ENCODE peak calls at places on chromosomes 2 and 18, in nine cellular contexts. One of them, this sample, is unnamed.

GRCh38 chr2:883260-884026 is 67.2 kb upstream of the SNTG2 start:
- DNase-seq in activated naive CD4-positive, alpha-beta T cell treated with anti-CD3 and anti-CD28 coated beads, Interleukin-2, amount 50 U/mL, for 16 hours: no peak
- DNase-seq in T-helper 17 cell: no peak
- DNase-seq in C1 segment of cervical spinal cord: no peak
- DNase-seq in AG09309: no peak
- DNase-seq in midbrain: no peak
- DNase-seq in dermis microvascular lymphatic vessel endothelial cell: no peak
- DNase-seq in stimulated activated naive B cell treated with anti-CD40 and anti-IgM and Interleukin-4, amounts not matched to agents 10 μg/mL and 1 μg/mL and 100 μg/mL, for 72 hours: no peak
- DNase-seq in ELF-1: no peak
- DNase-seq in this sample: no peak

GRCh38 chr2:17245921-17246320 is 272.3 kb downstream of the RAD51AP2 start:
- DNase-seq in midbrain: no peak
- DNase-seq in T-helper 17 cell: no peak
- DNase-seq in AG09309: peak
- DNase-seq in dermis microvascular lymphatic vessel endothelial cell: no peak
- DNase-seq in activated naive CD4-positive, alpha-beta T cell treated with anti-CD3 and anti-CD28 coated beads, Interleukin-2, amount 50 U/mL, for 16 hours: no peak
- DNase-seq in stimulated activated naive B cell treated with anti-CD40 and anti-IgM and Interleukin-4, amounts not matched to agents 10 μg/mL and 1 μg/mL and 100 μg/mL, for 72 hours: no peak
- DNase-seq in C1 segment of cervical spinal cord: no peak
- DNase-seq in ELF-1: no peak
- DNase-seq in this sample: no peak

GRCh38 chr2:37348155-37348554 is 3.7 kb downstream of the QPCT start:
- DNase-seq in activated naive CD4-positive, alpha-beta T cell treated with anti-CD3 and anti-CD28 coated beads, Interleukin-2, amount 50 U/mL, for 16 hours: no peak
- DNase-seq in T-helper 17 cell: no peak
- DNase-seq in dermis microvascular lymphatic vessel endothelial cell: no peak
- DNase-seq in stimulated activated naive B cell treated with anti-CD40 and anti-IgM and Interleukin-4, amounts not matched to agents 10 μg/mL and 1 μg/mL and 100 μg/mL, for 72 hours: no peak
- DNase-seq in C1 segment of cervical spinal cord: no peak
- DNase-seq in midbrain: no peak
- DNase-seq in ELF-1: no peak
- DNase-seq in AG09309: no peak
- DNase-seq in this sample: no peak

GRCh38 chr2:59932341-59932740 is 621.1 kb downstream of the BCL11A start:
- DNase-seq in ELF-1: peak
- DNase-seq in activated naive CD4-positive, alpha-beta T cell treated with anti-CD3 and anti-CD28 coated beads, Interleukin-2, amount 50 U/mL, for 16 hours: no peak
- DNase-seq in T-helper 17 cell: no peak
- DNase-seq in midbrain: no peak
- DNase-seq in stimulated activated naive B cell treated with anti-CD40 and anti-IgM and Interleukin-4, amounts not matched to agents 10 μg/mL and 1 μg/mL and 100 μg/mL, for 72 hours: no peak
- DNase-seq in C1 segment of cervical spinal cord: no peak
- DNase-seq in AG09309: no peak
- DNase-seq in dermis microvascular lymphatic vessel endothelial cell: no peak
- DNase-seq in this sample: no peak

GRCh38 chr2:147696426-147696825 is 148.4 kb upstream of the ACVR2A start:
- DNase-seq in stimulated activated naive B cell treated with anti-CD40 and anti-IgM and Interleukin-4, amounts not matched to agents 10 μg/mL and 1 μg/mL and 100 μg/mL, for 72 hours: no peak
- DNase-seq in activated naive CD4-positive, alpha-beta T cell treated with anti-CD3 and anti-CD28 coated beads, Interleukin-2, amount 50 U/mL, for 16 hours: no peak
- DNase-seq in C1 segment of cervical spinal cord: no peak
- DNase-seq in AG09309: no peak
- DNase-seq in midbrain: no peak
- DNase-seq in ELF-1: no peak
- DNase-seq in dermis microvascular lymphatic vessel endothelial cell: no peak
- DNase-seq in T-helper 17 cell: no peak
- DNase-seq in this sample: no peak

GRCh38 chr18:76437011-76437410 is 58.0 kb downstream of the ZNF516 start:
- DNase-seq in activated naive CD4-positive, alpha-beta T cell treated with anti-CD3 and anti-CD28 coated beads, Interleukin-2, amount 50 U/mL, for 16 hours: no peak
- DNase-seq in AG09309: no peak
- DNase-seq in C1 segment of cervical spinal cord: no peak
- DNase-seq in T-helper 17 cell: no peak
- DNase-seq in midbrain: no peak
- DNase-seq in dermis microvascular lymphatic vessel endothelial cell: no peak
- DNase-seq in ELF-1: no peak
- DNase-seq in stimulated activated naive B cell treated with anti-CD40 and anti-IgM and Interleukin-4, amounts not matched to agents 10 μg/mL and 1 μg/mL and 100 μg/mL, for 72 hours: no peak
- DNase-seq in this sample: no peak

GRCh38 chr18:59665057-59666007 is 31.9 kb downstream of the CCBE1 start:
- DNase-seq in T-helper 17 cell: no peak
- DNase-seq in ELF-1: no peak
- DNase-seq in stimulated activated naive B cell treated with anti-CD40 and anti-IgM and Interleukin-4, amounts not matched to agents 10 μg/mL and 1 μg/mL and 100 μg/mL, for 72 hours: no peak
- DNase-seq in AG09309: peak
- DNase-seq in midbrain: no peak
- DNase-seq in C1 segment of cervical spinal cord: no peak
- DNase-seq in activated naive CD4-positive, alpha-beta T cell treated with anti-CD3 and anti-CD28 coated beads, Interleukin-2, amount 50 U/mL, for 16 hours: no peak
- DNase-seq in dermis microvascular lymphatic vessel endothelial cell: no peak
- DNase-seq in this sample: no peak

GRCh38 chr2:55073278-55073677 is 23.0 kb upstream of the RTN4 start:
- DNase-seq in stimulated activated naive B cell treated with anti-CD40 and anti-IgM and Interleukin-4, amounts not matched to agents 10 μg/mL and 1 μg/mL and 100 μg/mL, for 72 hours: no peak
- DNase-seq in T-helper 17 cell: no peak
- DNase-seq in dermis microvascular lymphatic vessel endothelial cell: no peak
- DNase-seq in midbrain: no peak
- DNase-seq in ELF-1: no peak
- DNase-seq in AG09309: no peak
- DNase-seq in C1 segment of cervical spinal cord: no peak
- DNase-seq in activated naive CD4-positive, alpha-beta T cell treated with anti-CD3 and anti-CD28 coated beads, Interleukin-2, amount 50 U/mL, for 16 hours: no peak
- DNase-seq in this sample: no peak

GRCh38 chr18:38047820-38048219 is 482.2 kb upstream of the CELF4 start:
- DNase-seq in midbrain: no peak
- DNase-seq in AG09309: no peak
- DNase-seq in T-helper 17 cell: no peak
- DNase-seq in stimulated activated naive B cell treated with anti-CD40 and anti-IgM and Interleukin-4, amounts not matched to agents 10 μg/mL and 1 μg/mL and 100 μg/mL, for 72 hours: no peak
- DNase-seq in ELF-1: no peak
- DNase-seq in activated naive CD4-positive, alpha-beta T cell treated with anti-CD3 and anti-CD28 coated beads, Interleukin-2, amount 50 U/mL, for 16 hours: no peak
- DNase-seq in dermis microvascular lymphatic vessel endothelial cell: no peak
- DNase-seq in C1 segment of cervical spinal cord: no peak
- DNase-seq in this sample: no peak

GRCh38 chr2:132816234-132816633 is 146.2 kb upstream of the LYPD1 start:
- DNase-seq in T-helper 17 cell: no peak
- DNase-seq in midbrain: no peak
- DNase-seq in activated naive CD4-positive, alpha-beta T cell treated with anti-CD3 and anti-CD28 coated beads, Interleukin-2, amount 50 U/mL, for 16 hours: no peak
- DNase-seq in dermis microvascular lymphatic vessel endothelial cell: no peak
- DNase-seq in stimulated activated naive B cell treated with anti-CD40 and anti-IgM and Interleukin-4, amounts not matched to agents 10 μg/mL and 1 μg/mL and 100 μg/mL, for 72 hours: no peak
- DNase-seq in ELF-1: peak
- DNase-seq in C1 segment of cervical spinal cord: no peak
- DNase-seq in AG09309: no peak
- DNase-seq in this sample: no peak

GRCh38 chr18:44320619-44321460 is 359.8 kb upstream of the SETBP1 start:
- DNase-seq in activated naive CD4-positive, alpha-beta T cell treated with anti-CD3 and anti-CD28 coated beads, Interleukin-2, amount 50 U/mL, for 16 hours: no peak
- DNase-seq in AG09309: no peak
- DNase-seq in C1 segment of cervical spinal cord: no peak
- DNase-seq in midbrain: no peak
- DNase-seq in dermis microvascular lymphatic vessel endothelial cell: no peak
- DNase-seq in T-helper 17 cell: no peak
- DNase-seq in ELF-1: peak
- DNase-seq in stimulated activated naive B cell treated with anti-CD40 and anti-IgM and Interleukin-4, amounts not matched to agents 10 μg/mL and 1 μg/mL and 100 μg/mL, for 72 hours: no peak
- DNase-seq in this sample: no peak

GRCh38 chr2:99626158-99626557 is 136.3 kb upstream of the REV1 start:
- DNase-seq in dermis microvascular lymphatic vessel endothelial cell: no peak
- DNase-seq in C1 segment of cervical spinal cord: no peak
- DNase-seq in midbrain: no peak
- DNase-seq in activated naive CD4-positive, alpha-beta T cell treated with anti-CD3 and anti-CD28 coated beads, Interleukin-2, amount 50 U/mL, for 16 hours: no peak
- DNase-seq in T-helper 17 cell: no peak
- DNase-seq in stimulated activated naive B cell treated with anti-CD40 and anti-IgM and Interleukin-4, amounts not matched to agents 10 μg/mL and 1 μg/mL and 100 μg/mL, for 72 hours: no peak
- DNase-seq in ELF-1: no peak
- DNase-seq in AG09309: no peak
- DNase-seq in this sample: no peak

GRCh38 chr2:107663632-107664031 is 163.1 kb upstream of the RGPD4 start:
- DNase-seq in midbrain: no peak
- DNase-seq in C1 segment of cervical spinal cord: no peak
- DNase-seq in T-helper 17 cell: no peak
- DNase-seq in stimulated activated naive B cell treated with anti-CD40 and anti-IgM and Interleukin-4, amounts not matched to agents 10 μg/mL and 1 μg/mL and 100 μg/mL, for 72 hours: no peak
- DNase-seq in AG09309: no peak
- DNase-seq in ELF-1: no peak
- DNase-seq in dermis microvascular lymphatic vessel endothelial cell: no peak
- DNase-seq in activated naive CD4-positive, alpha-beta T cell treated with anti-CD3 and anti-CD28 coated beads, Interleukin-2, amount 50 U/mL, for 16 hours: no peak
- DNase-seq in this sample: no peak

GRCh38 chr2:233867993-233868532 is at the start of gene MSL3B:
- DNase-seq in C1 segment of cervical spinal cord: no peak
- DNase-seq in stimulated activated naive B cell treated with anti-CD40 and anti-IgM and Interleukin-4, amounts not matched to agents 10 μg/mL and 1 μg/mL and 100 μg/mL, for 72 hours: peak
- DNase-seq in dermis microvascular lymphatic vessel endothelial cell: peak
- DNase-seq in midbrain: no peak
- DNase-seq in AG09309: no peak
- DNase-seq in ELF-1: peak
- DNase-seq in activated naive CD4-positive, alpha-beta T cell treated with anti-CD3 and anti-CD28 coated beads, Interleukin-2, amount 50 U/mL, for 16 hours: peak
- DNase-seq in T-helper 17 cell: peak
- DNase-seq in this sample: no peak

GRCh38 chr18:46466236-46467160 is 190.5 kb downstream of the LOXHD1 start:
- DNase-seq in AG09309: no peak
- DNase-seq in C1 segment of cervical spinal cord: no peak
- DNase-seq in dermis microvascular lymphatic vessel endothelial cell: no peak
- DNase-seq in T-helper 17 cell: no peak
- DNase-seq in midbrain: no peak
- DNase-seq in stimulated activated naive B cell treated with anti-CD40 and anti-IgM and Interleukin-4, amounts not matched to agents 10 μg/mL and 1 μg/mL and 100 μg/mL, for 72 hours: no peak
- DNase-seq in activated naive CD4-positive, alpha-beta T cell treated with anti-CD3 and anti-CD28 coated beads, Interleukin-2, amount 50 U/mL, for 16 hours: no peak
- DNase-seq in ELF-1: peak
- DNase-seq in this sample: no peak

GRCh38 chr18:79517322-79517721 is 121.6 kb downstream of the NFATC1 start:
- DNase-seq in AG09309: no peak
- DNase-seq in stimulated activated naive B cell treated with anti-CD40 and anti-IgM and Interleukin-4, amounts not matched to agents 10 μg/mL and 1 μg/mL and 100 μg/mL, for 72 hours: no peak
- DNase-seq in ELF-1: no peak
- DNase-seq in dermis microvascular lymphatic vessel endothelial cell: no peak
- DNase-seq in C1 segment of cervical spinal cord: no peak
- DNase-seq in T-helper 17 cell: no peak
- DNase-seq in activated naive CD4-positive, alpha-beta T cell treated with anti-CD3 and anti-CD28 coated beads, Interleukin-2, amount 50 U/mL, for 16 hours: peak
- DNase-seq in midbrain: no peak
- DNase-seq in this sample: no peak

GRCh38 chr18:59729781-59730180 is 32.6 kb upstream of the CCBE1 start:
- DNase-seq in midbrain: no peak
- DNase-seq in AG09309: no peak
- DNase-seq in T-helper 17 cell: no peak
- DNase-seq in C1 segment of cervical spinal cord: no peak
- DNase-seq in dermis microvascular lymphatic vessel endothelial cell: no peak
- DNase-seq in stimulated activated naive B cell treated with anti-CD40 and anti-IgM and Interleukin-4, amounts not matched to agents 10 μg/mL and 1 μg/mL and 100 μg/mL, for 72 hours: no peak
- DNase-seq in ELF-1: no peak
- DNase-seq in activated naive CD4-positive, alpha-beta T cell treated with anti-CD3 and anti-CD28 coated beads, Interleukin-2, amount 50 U/mL, for 16 hours: no peak
- DNase-seq in this sample: no peak

GRCh38 chr2:75896779-75897366 is 186.2 kb upstream of the GCFC2 start:
- DNase-seq in stimulated activated naive B cell treated with anti-CD40 and anti-IgM and Interleukin-4, amounts not matched to agents 10 μg/mL and 1 μg/mL and 100 μg/mL, for 72 hours: no peak
- DNase-seq in activated naive CD4-positive, alpha-beta T cell treated with anti-CD3 and anti-CD28 coated beads, Interleukin-2, amount 50 U/mL, for 16 hours: no peak
- DNase-seq in T-helper 17 cell: no peak
- DNase-seq in C1 segment of cervical spinal cord: no peak
- DNase-seq in ELF-1: peak
- DNase-seq in dermis microvascular lymphatic vessel endothelial cell: peak
- DNase-seq in AG09309: no peak
- DNase-seq in midbrain: peak
- DNase-seq in this sample: no peak

GRCh38 chr18:79819064-79819725 is 21.5 kb downstream of the KCNG2 start:
- DNase-seq in midbrain: no peak
- DNase-seq in stimulated activated naive B cell treated with anti-CD40 and anti-IgM and Interleukin-4, amounts not matched to agents 10 μg/mL and 1 μg/mL and 100 μg/mL, for 72 hours: no peak
- DNase-seq in activated naive CD4-positive, alpha-beta T cell treated with anti-CD3 and anti-CD28 coated beads, Interleukin-2, amount 50 U/mL, for 16 hours: no peak
- DNase-seq in ELF-1: no peak
- DNase-seq in dermis microvascular lymphatic vessel endothelial cell: no peak
- DNase-seq in AG09309: no peak
- DNase-seq in T-helper 17 cell: no peak
- DNase-seq in C1 segment of cervical spinal cord: no peak
- DNase-seq in this sample: no peak

GRCh38 chr2:216743781-216744180 is 48.4 kb upstream of the IGFBP5 start:
- DNase-seq in dermis microvascular lymphatic vessel endothelial cell: no peak
- DNase-seq in ELF-1: no peak
- DNase-seq in midbrain: no peak
- DNase-seq in T-helper 17 cell: no peak
- DNase-seq in AG09309: no peak
- DNase-seq in C1 segment of cervical spinal cord: no peak
- DNase-seq in activated naive CD4-positive, alpha-beta T cell treated with anti-CD3 and anti-CD28 coated beads, Interleukin-2, amount 50 U/mL, for 16 hours: no peak
- DNase-seq in stimulated activated naive B cell treated with anti-CD40 and anti-IgM and Interleukin-4, amounts not matched to agents 10 μg/mL and 1 μg/mL and 100 μg/mL, for 72 hours: no peak
- DNase-seq in this sample: no peak

GRCh38 chr18:7170292-7170691 is 52.7 kb upstream of the LAMA1 start:
- DNase-seq in AG09309: no peak
- DNase-seq in C1 segment of cervical spinal cord: no peak
- DNase-seq in dermis microvascular lymphatic vessel endothelial cell: no peak
- DNase-seq in ELF-1: no peak
- DNase-seq in activated naive CD4-positive, alpha-beta T cell treated with anti-CD3 and anti-CD28 coated beads, Interleukin-2, amount 50 U/mL, for 16 hours: no peak
- DNase-seq in T-helper 17 cell: no peak
- DNase-seq in stimulated activated naive B cell treated with anti-CD40 and anti-IgM and Interleukin-4, amounts not matched to agents 10 μg/mL and 1 μg/mL and 100 μg/mL, for 72 hours: no peak
- DNase-seq in midbrain: no peak
- DNase-seq in this sample: no peak

GRCh38 chr2:107313316-107313715 is 427.3 kb upstream of the ST6GAL2 start:
- DNase-seq in dermis microvascular lymphatic vessel endothelial cell: no peak
- DNase-seq in C1 segment of cervical spinal cord: no peak
- DNase-seq in ELF-1: no peak
- DNase-seq in midbrain: no peak
- DNase-seq in AG09309: no peak
- DNase-seq in activated naive CD4-positive, alpha-beta T cell treated with anti-CD3 and anti-CD28 coated beads, Interleukin-2, amount 50 U/mL, for 16 hours: no peak
- DNase-seq in stimulated activated naive B cell treated with anti-CD40 and anti-IgM and Interleukin-4, amounts not matched to agents 10 μg/mL and 1 μg/mL and 100 μg/mL, for 72 hours: no peak
- DNase-seq in T-helper 17 cell: no peak
- DNase-seq in this sample: no peak

GRCh38 chr2:137192366-137193315 is 427.3 kb downstream of the THSD7B start:
- DNase-seq in stimulated activated naive B cell treated with anti-CD40 and anti-IgM and Interleukin-4, amounts not matched to agents 10 μg/mL and 1 μg/mL and 100 μg/mL, for 72 hours: no peak
- DNase-seq in ELF-1: no peak
- DNase-seq in C1 segment of cervical spinal cord: no peak
- DNase-seq in AG09309: no peak
- DNase-seq in T-helper 17 cell: no peak
- DNase-seq in dermis microvascular lymphatic vessel endothelial cell: no peak
- DNase-seq in activated naive CD4-positive, alpha-beta T cell treated with anti-CD3 and anti-CD28 coated beads, Interleukin-2, amount 50 U/mL, for 16 hours: no peak
- DNase-seq in midbrain: no peak
- DNase-seq in this sample: no peak

GRCh38 chr2:65431417-65432226 is 777 bp downstream of the SPRED2 start:
- DNase-seq in midbrain: peak
- DNase-seq in T-helper 17 cell: peak
- DNase-seq in AG09309: no peak
- DNase-seq in C1 segment of cervical spinal cord: peak
- DNase-seq in stimulated activated naive B cell treated with anti-CD40 and anti-IgM and Interleukin-4, amounts not matched to agents 10 μg/mL and 1 μg/mL and 100 μg/mL, for 72 hours: peak
- DNase-seq in dermis microvascular lymphatic vessel endothelial cell: peak
- DNase-seq in ELF-1: no peak
- DNase-seq in activated naive CD4-positive, alpha-beta T cell treated with anti-CD3 and anti-CD28 coated beads, Interleukin-2, amount 50 U/mL, for 16 hours: peak
- DNase-seq in this sample: no peak

This sample was measured in gastrocnemius medialis.